ENCODE peak calls at places on chromosome 6, in seven cellular contexts. R, Q, F, T, W, B and N are unnamed samples.

GRCh38 chr6:20907486-20908071 is 373.3 kb downstream of the CDKAL1 start:
- DNase-seq in R (no peak), Q (no peak), F (peak; percentile 74), T (no peak), W (no peak), B (no peak), N (no peak)

GRCh38 chr6:133697666-133698065 is 191.2 kb upstream of the TCF21 start:
- DNase-seq in R (no peak), Q (no peak), F (no peak), T (no peak), W (no peak), B (no peak), N (no peak)

GRCh38 chr6:76644231-76644630 is 571.8 kb upstream of the IMPG1 start:
- DNase-seq in R (no peak), Q (no peak), F (no peak), T (no peak), W (no peak), B (no peak), N (no peak)

GRCh38 chr6:134138226-134138975 is 86.0 kb upstream of the SLC2A12 start:
- DNase-seq in R (no peak), Q (no peak), F (no peak), T (no peak), W (no peak), B (no peak), N (no peak)

GRCh38 chr6:3317741-3318211 is 59.0 kb downstream of the PSMG4 start:
- DNase-seq in R (peak; percentile 47), Q (no peak), F (no peak), T (no peak), W (no peak), B (no peak), N (peak; percentile 49)

GRCh38 chr6:153170511-153170910 is 39.4 kb upstream of the RGS17 start:
- DNase-seq in R (no peak), Q (no peak), F (peak; percentile 42), T (no peak), W (no peak), B (no peak), N (no peak)

GRCh38 chr6:158168054-158168303 is at the start of gene SERAC1:
- DNase-seq in R (no peak), Q (no peak), F (no peak), T (no peak), W (no peak), B (no peak), N (no peak)

GRCh38 chr6:31112478-31112877 is at the start of gene C6orf15:
- DNase-seq in R (no peak), Q (no peak), F (peak; percentile 47), T (no peak), W (no peak), B (no peak), N (no peak)

GRCh38 chr6:34901930-34902329 is 12.9 kb downstream of the ANKS1A start:
- DNase-seq in R (no peak), Q (no peak), F (no peak), T (no peak), W (no peak), B (no peak), N (no peak)

GRCh38 chr6:11822346-11822745 is 43.7 kb upstream of the ADTRP start:
- DNase-seq in R (no peak), Q (no peak), F (no peak), T (no peak), W (no peak), B (no peak), N (no peak)

GRCh38 chr6:151808331-151809241 is 1.1 kb downstream of the ESR1 start:
- DNase-seq in R (no peak), Q (no peak), F (peak; percentile 22), T (no peak), W (no peak), B (no peak), N (no peak)

GRCh38 chr6:16544006-16544405 is 217.3 kb downstream of the ATXN1 start:
- DNase-seq in R (peak; percentile 81), Q (peak; percentile 62), F (peak; percentile 29), T (no peak), W (no peak), B (no peak), N (no peak)

GRCh38 chr6:10407674-10408054 is 7.2 kb downstream of the TFAP2A start:
- DNase-seq in R (no peak), Q (no peak), F (no peak), T (no peak), W (no peak), B (no peak), N (no peak)

GRCh38 chr6:35611235-35611634 is 77.5 kb downstream of the FKBP5 start:
- DNase-seq in R (no peak), Q (no peak), F (peak; percentile 64), T (no peak), W (no peak), B (no peak), N (no peak)

GRCh38 chr6:151698921-151699705 is 108.4 kb upstream of the ESR1 start:
- DNase-seq in R (no peak), Q (no peak), F (no peak), T (no peak), W (no peak), B (no peak), N (no peak)

GRCh38 chr6:10441004-10441654 is 26.3 kb upstream of the TFAP2A start:
- DNase-seq in R (no peak), Q (no peak), F (peak; percentile 83), T (no peak), W (no peak), B (no peak), N (no peak)

GRCh38 chr6:11192167-11192566 is 40.3 kb downstream of the NEDD9 start:
- DNase-seq in R (no peak), Q (no peak), F (no peak), T (no peak), W (no peak), B (no peak), N (no peak)

GRCh38 chr6:138285800-138286199 is 67.5 kb upstream of the PBOV1 start:
- DNase-seq in R (no peak), Q (no peak), F (no peak), T (no peak), W (no peak), B (no peak), N (no peak)

GRCh38 chr6:98946266-98946817 is 1.4 kb downstream of the FBXL4 start:
- DNase-seq in R (no peak), Q (no peak), F (no peak), T (no peak), W (no peak), B (no peak), N (no peak)

GRCh38 chr6:25749837-25750236 is 4.7 kb upstream of the SLC17A4 start:
- DNase-seq in R (no peak), Q (no peak), F (no peak), T (no peak), W (no peak), B (no peak), N (no peak)

GRCh38 chr6:108293527-108294296 is 1.1 kb upstream of the AFG1L start:
- DNase-seq in R (no peak), Q (no peak), F (peak; percentile 9), T (peak; percentile 7), W (no peak), B (no peak), N (no peak)

GRCh38 chr6:16511723-16512584 is 249.3 kb downstream of the ATXN1 start:
- DNase-seq in R (no peak), Q (no peak), F (no peak), T (peak; percentile 54), W (peak; percentile 77), B (no peak), N (no peak)

GRCh38 chr6:10801224-10801848 is 37.0 kb downstream of the MAK start:
- DNase-seq in R (peak; percentile 84), Q (peak; percentile 51), F (peak; percentile 61), T (peak; percentile 67), W (peak; percentile 86), B (no peak), N (no peak)

GRCh38 chr6:5846335-5846734 is 160.4 kb downstream of the NRN1 start:
- DNase-seq in R (no peak), Q (no peak), F (no peak), T (no peak), W (no peak), B (no peak), N (no peak)

GRCh38 chr6:31769684-31770371 is 7.3 kb downstream of the VWA7 start:
- DNase-seq in R (peak; percentile 94), Q (peak; percentile 76), F (peak; percentile 88), T (peak; percentile 95), W (peak; percentile 93), B (peak; percentile 63), N (peak; percentile 80)